ENCODE peak calls at places on chromosome 12, in five cellular contexts. W is cardiac muscle cell; L is CD8-positive, alpha-beta memory T cell; J is PC-9; T is tibial artery. O is an unnamed sample.

GRCh38 chr12:29580971-29581370 is 83.5 kb upstream of the OVCH1 start:
- DNase-seq in W (no peak), L (no peak), J (no peak), T (no peak), O (no peak)

GRCh38 chr12:101969-102878 is 35.7 kb downstream of the IQSEC3 start:
- DNase-seq in T (no peak), J (no peak), L (no peak), W (no peak), O (no peak)

GRCh38 chr12:117803013-117803412 is 165.8 kb downstream of the KSR2 start:
- DNase-seq in T (no peak), L (no peak), W (no peak), J (no peak), O (no peak)

GRCh38 chr12:123118397-123118945 is 32.4 kb downstream of the PITPNM2 start:
- DNase-seq in L (no peak), J (no peak), T (no peak), W (no peak), O (no peak)

GRCh38 chr12:104460041-104460757 is 3.5 kb downstream of the CHST11 start:
- DNase-seq in W (no peak), J (no peak), T (no peak), L (no peak), O (no peak)

GRCh38 chr12:14936224-14936861 is 2.0 kb downstream of the ERP27 start:
- DNase-seq in L (no peak), T (no peak), W (no peak), J (no peak), O (no peak)

GRCh38 chr12:30925607-30926242 is 823 bp upstream of the TSPAN11 start:
- DNase-seq in L (no peak), T (no peak), J (no peak), W (no peak), O (no peak)

GRCh38 chr12:47739959-47740358 is 14.7 kb upstream of the ENDOU start:
- DNase-seq in W (no peak), L (no peak), T (no peak), J (no peak), O (no peak)

GRCh38 chr12:112929715-112930114 is 8.6 kb upstream of the OAS3 start:
- DNase-seq in L (no peak), T (no peak), J (no peak), W (no peak), O (no peak)

GRCh38 chr12:62082448-62082847 is 177.8 kb upstream of the USP15 start:
- DNase-seq in L (no peak), J (no peak), W (no peak), T (no peak), O (no peak)
- H3K4me3 ChIP-seq in L (no peak overlapping the region), J (no peak overlapping the region), W (no peak overlapping the region), T (no peak overlapping the region), O (no peak overlapping the region)

DNA sequence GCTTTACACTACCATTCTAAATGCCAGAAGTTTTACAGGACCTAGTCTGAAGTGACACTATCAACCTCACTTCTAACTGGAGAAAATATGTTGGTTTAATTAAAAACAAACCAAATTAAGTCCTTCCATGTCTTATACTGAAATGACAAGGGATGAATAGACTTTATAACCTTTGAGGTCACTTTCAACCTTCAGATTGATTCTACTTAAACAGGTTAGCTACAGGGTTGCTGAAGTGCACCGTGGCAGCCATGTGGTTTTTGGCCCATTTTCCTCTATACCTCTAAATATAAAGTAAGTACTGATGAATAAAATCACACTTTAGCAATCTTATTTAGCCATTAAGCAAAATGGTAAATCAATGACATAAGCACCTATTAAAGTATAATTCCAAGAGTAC is 3.9 kb downstream of the SLC38A2 start:
- DNase-seq in W (no peak), J (no peak), L (no peak), T (no peak), O (no peak)
- H3K4me3 ChIP-seq in W (peak overlapping the region; percentile 99), J (peak overlapping the region; percentile 94), L (no peak overlapping the region), T (peak overlapping the region; percentile 88), O (peak overlapping the region; percentile 95)

GRCh38 chr12:51264297-51264696 is 5.9 kb downstream of the SMAGP start:
- DNase-seq in W (no peak), L (no peak), T (no peak), J (no peak), O (no peak)

GRCh38 chr12:51270847-51271518 is 768 bp upstream of the SMAGP start:
- DNase-seq in J (peak; percentile 34), W (no peak), T (no peak), L (no peak), O (no peak)

GRCh38 chr12:51265024-51265423 is 5.2 kb downstream of the SMAGP start:
- DNase-seq in W (no peak), T (no peak), L (no peak), J (no peak), O (no peak)

GRCh38 chr12:51270067-51270846 is at the start of gene SMAGP:
- DNase-seq in W (peak; percentile 80), T (no peak), J (peak; percentile 92), L (peak; percentile 54), O (no peak)

GRCh38 chr12:51269174-51270066 is 795 bp downstream of the SMAGP start:
- DNase-seq in J (peak; percentile 74), W (peak; percentile 67), L (peak; percentile 61), T (no peak), O (no peak)
- H3K4me3 ChIP-seq in J (peak overlapping the region; percentile 91), W (peak overlapping the region; percentile 66), L (peak overlapping the region; percentile 45), T (peak overlapping the region; percentile 78), O (peak overlapping the region; percentile 83)

GRCh38 chr12:124565071-124565491 is 2.3 kb downstream of the NCOR2 start:
- DNase-seq in W (no peak), T (peak; percentile 83), L (no peak), J (no peak), O (peak; percentile 31)
- H3K4me3 ChIP-seq in W (peak overlapping the region; percentile 98), T (peak overlapping the region; percentile 94), L (no peak overlapping the region), J (peak overlapping the region; percentile 89), O (peak overlapping the region; percentile 99)

DNA sequence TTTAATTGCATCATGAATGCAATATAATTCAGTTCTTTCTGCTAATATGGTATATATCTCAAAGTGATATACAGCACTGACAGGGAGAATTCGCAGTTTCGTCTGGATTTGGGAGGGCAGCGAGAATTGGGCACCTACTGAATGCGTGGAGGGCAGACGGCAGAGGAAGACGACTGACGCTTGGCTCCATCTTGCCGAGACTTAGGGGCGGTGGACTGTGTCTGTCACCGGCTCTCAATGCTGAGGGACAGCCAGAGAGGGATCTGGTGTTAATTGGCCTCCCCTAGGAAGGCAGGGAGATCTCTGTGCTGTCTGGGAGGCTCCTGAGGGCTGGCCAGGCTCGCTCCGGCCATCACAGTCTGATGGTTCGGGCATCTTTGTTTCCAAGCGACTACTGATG is 217.5 kb downstream of the PHETA1 start:
- DNase-seq in T (no peak), J (no peak), W (no peak), L (no peak), O (no peak)
- H3K4me3 ChIP-seq in T (no peak overlapping the region), J (no peak overlapping the region), W (no peak overlapping the region), L (no peak overlapping the region), O (no peak overlapping the region)

O was measured in thoracic aorta.